ENCODE peak calls at places on chromosome 15, in ten cellular contexts. U is heart right ventricle; M is right lobe of liver; G is CD4-positive, CD25-positive, alpha-beta regulatory T cell; R is heart left ventricle; O is suprapubic skin; E is tibial artery; S is IMR-90; C is tibial nerve; W is uterus. K is an unnamed sample. For H3K36me3 and H3K4me1, the result is how much of the 10 kb centered on the place peaks cover.

GRCh38 chr15:46089438-46090044 is 454.7 kb downstream of the SQOR start:
- DNase-seq in U (no peak), C (no peak), M (no peak), G (no peak), S (no peak), R (no peak), E (no peak), O (no peak), W (no peak), K (no peak)

GRCh38 chr15:45645026-45645980 is 10.5 kb downstream of the SQOR start:
- DNase-seq in E (no peak), R (no peak), M (no peak), S (peak), O (no peak), C (peak), W (no peak), G (no peak), U (no peak), K (no peak)

GRCh38 chr15:97995881-97996603 is 35.5 kb downstream of the ARRDC4 start:
- DNase-seq in M (no peak), W (peak), C (no peak), O (no peak), S (no peak), E (no peak), R (no peak), U (no peak), G (no peak), K (no peak)

GRCh38 chr15:22887157-22887951 is 48.9 kb downstream of the NIPA2 start:
- DNase-seq in R (no peak), E (no peak), U (peak), W (no peak), S (peak), O (no peak), G (no peak), C (no peak), M (no peak), K (no peak)

GRCh38 chr15:51382787-51383186 is 41.3 kb downstream of the GLDN start:
- DNase-seq in R (no peak), U (no peak), M (no peak), G (no peak), O (no peak), E (no peak), C (peak), W (no peak), S (peak), K (no peak)

GRCh38 chr15:77160562-77161481 is 89.9 kb upstream of the TSPAN3 start:
- DNase-seq in R (no peak), O (no peak), S (no peak), E (no peak), U (no peak), G (no peak), W (no peak), C (no peak), M (no peak), K (no peak)

GRCh38 chr15:74441248-74441939 is 7.6 kb upstream of the SEMA7A start:
- DNase-seq in R (no peak), W (no peak), G (no peak), C (no peak), U (no peak), E (no peak), M (no peak), O (peak), S (no peak), K (no peak)

GRCh38 chr15:79321876-79322275 is 11.0 kb downstream of the TMED3 start:
- DNase-seq in C (no peak), W (no peak), O (no peak), U (no peak), M (no peak), S (no peak), G (no peak), E (no peak), R (no peak), K (no peak)

GRCh38 chr15:48447657-48448056 is 116.4 kb downstream of the DUT start:
- DNase-seq in U (no peak), M (no peak), S (peak), G (no peak), O (no peak), R (no peak), C (no peak), W (no peak), E (no peak), K (no peak)

GRCh38 chr15:57158589-57158988 is 217.7 kb upstream of the CGNL1 start:
- DNase-seq in O (no peak), C (no peak), E (no peak), M (no peak), W (no peak), R (no peak), G (no peak), U (peak), S (peak), K (no peak)

GRCh38 chr15:40122239-40122638 is 13.6 kb upstream of the BMF start:
- DNase-seq in G (no peak), E (no peak), W (no peak), O (no peak), R (no peak), U (no peak), C (no peak), S (no peak), M (no peak), K (no peak)

GRCh38 chr15:41258706-41259471 is 27.8 kb downstream of the CHP1 start:
- DNase-seq in W (no peak), O (no peak), S (peak), R (no peak), C (no peak), G (no peak), E (no peak), M (no peak), U (no peak), K (no peak)

GRCh38 chr15:43932907-43933306 is 106.1 kb downstream of the WDR76 start:
- DNase-seq in W (no peak), G (no peak), E (no peak), S (no peak), U (no peak), C (no peak), R (no peak), M (no peak), O (no peak), K (no peak)

GRCh38 chr15:74025436-74025835 is 30.9 kb downstream of the PML start:
- DNase-seq in W (no peak), U (no peak), C (no peak), G (no peak), S (peak), R (no peak), M (no peak), E (no peak), O (no peak), K (no peak)

GRCh38 chr15:68808091-68808490 is 12.6 kb downstream of the ANP32A start:
- DNase-seq in W (no peak), U (no peak), G (no peak), E (no peak), C (no peak), M (peak), S (no peak), O (no peak), R (no peak), K (no peak)

GRCh38 chr15:41659855-41660234 is 360 bp upstream of the MGA start:
- DNase-seq in E (peak), O (no peak), W (no peak), S (no peak), R (no peak), C (no peak), U (no peak), G (no peak), M (no peak), K (no peak)

GRCh38 chr15:97346221-97346620 is 614.3 kb upstream of the ARRDC4 start:
- DNase-seq in W (no peak), S (no peak), U (no peak), E (no peak), C (no peak), G (no peak), O (no peak), M (no peak), R (no peak), K (no peak)

GRCh38 chr15:64161688-64162477 is 939 bp downstream of the PPIB start:
- DNase-seq in U (no peak), C (no peak), E (no peak), R (no peak), O (peak), W (no peak), S (no peak), M (no peak), G (no peak), K (no peak)

GRCh38 chr15:40331637-40332036 is 8.1 kb downstream of the INAFM2 start:
- DNase-seq in G (no peak), O (no peak), E (no peak), S (no peak), R (peak), W (no peak), C (no peak), U (no peak), M (no peak), K (no peak)

GRCh38 chr15:88904808-88905327 is 8.3 kb downstream of the MFGE8 start:
- DNase-seq in R (peak), C (peak), O (no peak), E (peak), W (peak), U (peak), G (peak), S (peak), M (peak), K (peak)

GRCh38 chr15:36758800-36759199 is 179.4 kb downstream of the CDIN1 start:
- DNase-seq in R (no peak), C (no peak), M (no peak), G (no peak), E (no peak), S (no peak), O (no peak), U (no peak), W (no peak), K (no peak)

GRCh38 chr15:40630313-40630712 is 36.3 kb downstream of the KNL1 start:
- DNase-seq in E (no peak), C (no peak), O (no peak), G (no peak), W (no peak), S (no peak), R (no peak), M (no peak), U (no peak), K (no peak)

GRCh38 chr15:70111203-70112017 is 13.7 kb upstream of the TLE3 start:
- DNase-seq in M (peak), S (peak), U (peak), W (peak), C (peak), E (no peak), G (no peak), R (peak), O (no peak), K (no peak)

DNA sequence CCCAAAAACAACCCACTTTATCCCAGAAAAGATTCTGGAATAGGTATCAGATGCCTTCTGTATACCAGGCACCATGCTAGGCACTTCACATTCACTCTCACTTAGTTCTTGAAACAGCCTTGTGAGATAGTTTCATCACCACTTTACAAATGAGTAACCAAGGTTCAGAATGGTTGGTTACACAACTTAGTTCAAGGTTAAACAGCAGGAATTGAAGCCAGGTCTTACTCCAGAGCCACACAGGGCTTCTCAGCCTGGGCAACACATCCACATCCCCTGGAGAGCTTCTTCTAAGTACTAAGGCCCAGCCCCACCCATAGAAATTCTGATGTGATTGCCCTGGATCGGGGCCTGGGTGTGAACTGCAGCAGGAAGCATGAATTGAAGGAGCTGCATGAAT is 18.6 kb downstream of the WHAMM start:
- DNase-seq in S (no peak), E (no peak), C (no peak), G (no peak), M (no peak), W (no peak), O (no peak), U (no peak), R (no peak), K (no peak)
- H3K36me3 ChIP-seq in S (under half), E (half or more), C (half or more), G (half or more), M (under half), W (under half), O (half or more), U (half or more), R (half or more), K (under half)

GRCh38 chr15:33328105-33328504 is 17.3 kb downstream of the RYR3 start:
- DNase-seq in S (no peak), C (no peak), M (no peak), R (no peak), W (no peak), E (no peak), G (no peak), O (no peak), U (no peak), K (no peak)

GRCh38 chr15:33320017-33320416 is 9.2 kb downstream of the RYR3 start:
- DNase-seq in R (no peak), W (no peak), O (no peak), M (no peak), G (no peak), U (no peak), E (no peak), S (no peak), C (no peak), K (no peak)

GRCh38 chr15:33322091-33322490 is 11.3 kb downstream of the RYR3 start:
- DNase-seq in M (no peak), C (no peak), W (no peak), U (no peak), S (no peak), O (no peak), R (no peak), E (no peak), G (no peak), K (no peak)

GRCh38 chr15:33326908-33327307 is 16.1 kb downstream of the RYR3 start:
- DNase-seq in R (no peak), C (no peak), U (no peak), M (no peak), W (no peak), S (no peak), E (no peak), O (no peak), G (no peak), K (no peak)

GRCh38 chr15:33324609-33325008 is 13.8 kb downstream of the RYR3 start:
- DNase-seq in E (no peak), C (no peak), M (no peak), O (no peak), R (no peak), G (no peak), U (no peak), W (no peak), S (no peak), K (no peak)
- H3K4me1 ChIP-seq in E (under half), C (under half), M (under half), O (under half), R (under half), G (under half), U (under half), W (under half), S (under half), K (under half)

DNA sequence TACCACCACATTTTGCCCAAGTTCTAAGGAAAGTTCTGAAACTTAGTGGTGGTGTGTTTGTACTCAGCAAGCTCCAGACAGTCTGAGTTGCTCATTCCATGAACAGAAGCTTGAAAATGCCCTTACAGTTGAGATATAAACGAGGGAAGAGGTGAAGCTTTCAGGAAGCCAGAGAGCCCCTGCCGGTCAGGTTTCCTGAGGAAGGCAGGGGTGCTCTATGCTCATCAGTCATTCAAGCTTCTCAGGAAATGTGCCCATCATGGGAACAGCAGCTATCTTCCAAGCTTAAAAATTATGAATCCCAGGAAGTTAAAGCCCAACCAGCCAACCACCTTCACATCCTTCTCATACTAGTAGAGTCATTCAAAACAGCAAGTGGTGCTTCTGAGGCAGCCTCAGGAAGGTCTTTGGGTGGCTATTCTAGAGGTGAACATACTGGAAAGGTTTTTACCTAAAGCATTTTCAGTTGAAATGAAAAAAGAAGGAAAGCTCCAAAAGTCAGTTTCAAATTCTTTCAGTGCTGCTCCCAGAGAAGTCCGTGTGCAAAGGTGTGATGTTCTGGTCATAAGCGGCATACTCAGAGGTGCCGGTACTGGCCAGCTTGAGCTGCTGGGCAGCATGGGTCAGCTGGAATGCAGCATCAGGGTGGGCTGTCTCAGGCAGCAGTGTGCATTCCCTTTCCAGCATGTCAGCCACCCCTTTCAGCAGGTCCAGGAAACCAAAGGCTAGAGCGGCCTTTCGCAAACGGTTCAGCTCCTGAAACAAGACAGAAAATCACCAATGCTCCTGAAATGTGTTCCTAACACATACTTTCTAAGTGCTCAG is 31.8 kb downstream of the INTS14 start:
- DNase-seq in M (no peak), U (no peak), S (no peak), E (no peak), G (no peak), W (no peak), C (no peak), O (no peak), R (no peak), K (no peak)
- H3K36me3 ChIP-seq in M (under half), U (half or more), S (under half), E (half or more), G (half or more), W (under half), C (half or more), O (half or more), R (half or more), K (under half)

GRCh38 chr15:52678468-52679231 is 538 bp downstream of the ATOSA start:
- DNase-seq in O (peak), S (peak), R (peak), E (peak), W (peak), M (peak), C (peak), U (peak), G (peak), K (peak)
- H3K4me1 ChIP-seq in O (under half), S (under half), R (under half), E (under half), W (under half), M (under half), C (under half), U (half or more), G (half or more), K (under half)

K was measured in kidney.